ENCODE peak calls at places on chromosomes 4 and X, in five cellular contexts. C is HepG2, A is HCT116, I is GM12878, S is H1. D is an unnamed sample. For H3K4me1, the result is how much of the 10 kb centered on the place peaks cover.

GRCh38 chr4:101835121-101835904 is 44.8 kb downstream of the BANK1 start:
- DNase-seq in C (peak), A (no peak), I (no peak), S (no peak), D (no peak)

GRCh38 chr4:11426003-11426402 is 2.7 kb downstream of the HS3ST1 start:
- DNase-seq in C (no peak), A (no peak), I (no peak), S (no peak), D (no peak)

GRCh38 chrX:21126661-21127060 is 247.6 kb upstream of the CNKSR2 start:
- DNase-seq in C (no peak), A (no peak), I (no peak), S (no peak), D (no peak)

GRCh38 chr4:146252941-146253340 is 38.6 kb downstream of the REELD1 start:
- DNase-seq in C (peak), A (no peak), I (no peak), S (no peak), D (no peak)

GRCh38 chr4:110634320-110635154 is 11.7 kb upstream of the PITX2 start:
- DNase-seq in C (no peak), A (no peak), I (no peak), S (no peak), D (no peak)

GRCh38 chr4:75705198-75705712 is 19.1 kb upstream of the USO1 start:
- DNase-seq in C (no peak), A (no peak), I (no peak), S (peak), D (no peak)

GRCh38 chr4:175614880-175615279 is 197.2 kb downstream of the GPM6A start:
- DNase-seq in C (no peak), A (no peak), I (no peak), S (no peak), D (no peak)

GRCh38 chr4:41363384-41363981 is 106.8 kb downstream of the UCHL1 start:
- DNase-seq in C (no peak), A (no peak), I (no peak), S (no peak), D (no peak)

GRCh38 chr4:51842554-51843308 is at the start of gene DCUN1D4:
- DNase-seq in C (peak), A (peak), I (peak), S (peak), D (peak)
- TF ChIP-seq POLR2A in C (peak), A (no peak), I (peak), S (peak), D (peak)

GRCh38 chr4:83558693-83559092 is 22.8 kb downstream of the GPAT3 start:
- DNase-seq in C (no peak), A (no peak), I (no peak), S (no peak), D (no peak)
- TF ChIP-seq ZNF274 in C (no peak), A (no peak), I (no peak), S (no peak), D (no peak)

GRCh38 chr4:153485374-153485773 is 19.2 kb downstream of the TMEM131L start:
- DNase-seq in C (no peak), A (no peak), I (no peak), S (no peak), D (no peak)

GRCh38 chr4:153486281-153487151 is 20.4 kb downstream of the TMEM131L start:
- DNase-seq in C (peak), A (peak), I (no peak), S (no peak), D (no peak)

GRCh38 chr4:153485860-153486259 is 19.7 kb downstream of the TMEM131L start:
- DNase-seq in C (no peak), A (no peak), I (no peak), S (no peak), D (no peak)

GRCh38 chr4:153481474-153481873 is 15.3 kb downstream of the TMEM131L start:
- DNase-seq in C (no peak), A (no peak), I (no peak), S (no peak), D (no peak)

GRCh38 chr4:153483432-153484418 is 17.6 kb downstream of the TMEM131L start:
- DNase-seq in C (no peak), A (no peak), I (no peak), S (no peak), D (no peak)
- H3K4me1 ChIP-seq in C (under half), A (under half), I (half or more), S (under half), D (under half)

GRCh38 chr4:88008624-88009235 is 1.3 kb downstream of the PKD2 start:
- DNase-seq in C (no peak), A (no peak), I (no peak), S (no peak), D (no peak)
- TF ChIP-seq POLR2A in C (no peak), A (no peak), I (no peak), S (no peak), D (no peak)

D was measured in K562.